ENCODE peak calls at places on chromosomes 16 and 17, in eight cellular contexts. One of them, this sample, is unnamed.

GRCh38 chr17:77836557-77837041 is 121.9 kb upstream of the TNRC6C start:
- DNase-seq in MCF 10A: peak
- DNase-seq in AG20443: no peak
- DNase-seq in A549: peak
- DNase-seq in activated CD8-positive, alpha-beta memory T cell treated with anti-CD3 and anti-CD28 coated beads, Interleukin-2, amount 50 U/mL, for 48 hours: no peak
- DNase-seq in fibroblast of mammary gland: peak
- DNase-seq in substantia nigra: no peak
- DNase-seq in HT1080: peak
- DNase-seq in this sample: no peak

GRCh38 chr17:28125530-28126382 is 83.3 kb downstream of the NLK start:
- DNase-seq in MCF 10A: no peak
- DNase-seq in HT1080: no peak
- DNase-seq in substantia nigra: no peak
- DNase-seq in activated CD8-positive, alpha-beta memory T cell treated with anti-CD3 and anti-CD28 coated beads, Interleukin-2, amount 50 U/mL, for 48 hours: no peak
- DNase-seq in A549: no peak
- DNase-seq in AG20443: no peak
- DNase-seq in fibroblast of mammary gland: no peak
- DNase-seq in this sample: no peak

GRCh38 chr16:65154321-65154720 is 32.5 kb upstream of the CDH11 start:
- DNase-seq in MCF 10A: no peak
- DNase-seq in A549: no peak
- DNase-seq in AG20443: peak
- DNase-seq in HT1080: no peak
- DNase-seq in fibroblast of mammary gland: no peak
- DNase-seq in activated CD8-positive, alpha-beta memory T cell treated with anti-CD3 and anti-CD28 coated beads, Interleukin-2, amount 50 U/mL, for 48 hours: no peak
- DNase-seq in substantia nigra: no peak
- DNase-seq in this sample: no peak

GRCh38 chr17:72118588-72119279 is 2.1 kb upstream of the SOX9 start:
- DNase-seq in MCF 10A: peak
- DNase-seq in fibroblast of mammary gland: peak
- DNase-seq in AG20443: peak
- DNase-seq in A549: peak
- DNase-seq in HT1080: peak
- DNase-seq in substantia nigra: peak
- DNase-seq in activated CD8-positive, alpha-beta memory T cell treated with anti-CD3 and anti-CD28 coated beads, Interleukin-2, amount 50 U/mL, for 48 hours: peak
- DNase-seq in this sample: peak

GRCh38 chr16:676565-677297 is 1.3 kb downstream of the RHBDL1 start:
- DNase-seq in A549: no peak
- DNase-seq in MCF 10A: peak
- DNase-seq in activated CD8-positive, alpha-beta memory T cell treated with anti-CD3 and anti-CD28 coated beads, Interleukin-2, amount 50 U/mL, for 48 hours: no peak
- DNase-seq in AG20443: no peak
- DNase-seq in substantia nigra: no peak
- DNase-seq in HT1080: no peak
- DNase-seq in fibroblast of mammary gland: no peak
- DNase-seq in this sample: no peak

GRCh38 chr16:81560979-81561657 is 116.5 kb downstream of the CMIP start:
- DNase-seq in MCF 10A: peak
- DNase-seq in substantia nigra: no peak
- DNase-seq in fibroblast of mammary gland: peak
- DNase-seq in AG20443: no peak
- DNase-seq in A549: no peak
- DNase-seq in HT1080: peak
- DNase-seq in activated CD8-positive, alpha-beta memory T cell treated with anti-CD3 and anti-CD28 coated beads, Interleukin-2, amount 50 U/mL, for 48 hours: no peak
- DNase-seq in this sample: no peak

GRCh38 chr16:14028207-14028606 is 42.9 kb upstream of the MRTFB start:
- DNase-seq in MCF 10A: no peak
- DNase-seq in substantia nigra: no peak
- DNase-seq in A549: no peak
- DNase-seq in AG20443: no peak
- DNase-seq in fibroblast of mammary gland: no peak
- DNase-seq in HT1080: no peak
- DNase-seq in activated CD8-positive, alpha-beta memory T cell treated with anti-CD3 and anti-CD28 coated beads, Interleukin-2, amount 50 U/mL, for 48 hours: no peak
- DNase-seq in this sample: no peak

GRCh38 chr16:31148281-31148728 is 1.6 kb downstream of the PRSS36 start:
- DNase-seq in HT1080: no peak
- DNase-seq in activated CD8-positive, alpha-beta memory T cell treated with anti-CD3 and anti-CD28 coated beads, Interleukin-2, amount 50 U/mL, for 48 hours: no peak
- DNase-seq in AG20443: no peak
- DNase-seq in fibroblast of mammary gland: no peak
- DNase-seq in substantia nigra: no peak
- DNase-seq in MCF 10A: no peak
- DNase-seq in A549: no peak
- DNase-seq in this sample: no peak

GRCh38 chr17:16474012-16474725 is 17.8 kb downstream of the LRRC75A start:
- DNase-seq in substantia nigra: no peak
- DNase-seq in MCF 10A: no peak
- DNase-seq in AG20443: no peak
- DNase-seq in fibroblast of mammary gland: no peak
- DNase-seq in HT1080: no peak
- DNase-seq in A549: no peak
- DNase-seq in activated CD8-positive, alpha-beta memory T cell treated with anti-CD3 and anti-CD28 coated beads, Interleukin-2, amount 50 U/mL, for 48 hours: no peak
- DNase-seq in this sample: no peak

GRCh38 chr16:75218256-75219076 is at the start of gene CTRB1:
- DNase-seq in HT1080: no peak
- DNase-seq in fibroblast of mammary gland: no peak
- DNase-seq in activated CD8-positive, alpha-beta memory T cell treated with anti-CD3 and anti-CD28 coated beads, Interleukin-2, amount 50 U/mL, for 48 hours: no peak
- DNase-seq in AG20443: no peak
- DNase-seq in MCF 10A: no peak
- DNase-seq in A549: no peak
- DNase-seq in substantia nigra: peak
- DNase-seq in this sample: no peak

GRCh38 chr16:87380875-87381274 is 2.7 kb downstream of the FBXO31 start:
- DNase-seq in substantia nigra: no peak
- DNase-seq in A549: no peak
- DNase-seq in MCF 10A: no peak
- DNase-seq in HT1080: no peak
- DNase-seq in fibroblast of mammary gland: peak
- DNase-seq in activated CD8-positive, alpha-beta memory T cell treated with anti-CD3 and anti-CD28 coated beads, Interleukin-2, amount 50 U/mL, for 48 hours: no peak
- DNase-seq in AG20443: no peak
- DNase-seq in this sample: no peak

GRCh38 chr16:29821663-29822115 is 1.4 kb downstream of the MVP start:
- DNase-seq in A549: peak
- DNase-seq in activated CD8-positive, alpha-beta memory T cell treated with anti-CD3 and anti-CD28 coated beads, Interleukin-2, amount 50 U/mL, for 48 hours: no peak
- DNase-seq in substantia nigra: no peak
- DNase-seq in MCF 10A: peak
- DNase-seq in HT1080: peak
- DNase-seq in fibroblast of mammary gland: peak
- DNase-seq in AG20443: peak
- DNase-seq in this sample: no peak

This sample was measured in foreskin melanocyte.